ENCODE peak calls at places on chromosome 6, in nine cellular contexts. O, Y, I, G, W, F, X, L and D are unnamed samples.

GRCh38 chr6:51323056-51323455 is 504.4 kb downstream of the TFAP2B start:
- DNase-seq in G (no peak), Y (no peak), O (no peak), L (no peak), F (no peak), I (no peak), X (no peak), W (no peak), D (no peak)

GRCh38 chr6:32947552-32948465 is 5.1 kb downstream of the HLA-DMA start:
- DNase-seq in I (peak), G (peak), W (no peak), F (no peak), Y (no peak), O (peak), X (peak), L (no peak), D (no peak)

GRCh38 chr6:53458097-53458866 is 86.6 kb downstream of the GCLC start:
- DNase-seq in W (no peak), X (no peak), G (no peak), F (no peak), Y (no peak), L (no peak), I (no peak), O (no peak), D (no peak)

GRCh38 chr6:3458706-3459421 is 2.0 kb upstream of the SLC22A23 start:
- DNase-seq in O (no peak), Y (no peak), W (no peak), F (no peak), L (no peak), X (no peak), G (no peak), I (no peak), D (no peak)

GRCh38 chr6:24495516-24495847 is 713 bp downstream of the ALDH5A1 start:
- DNase-seq in Y (peak), L (no peak), F (peak), X (peak), W (peak), O (peak), G (peak), I (peak), D (no peak)

GRCh38 chr6:56677559-56677958 is 34.9 kb upstream of the DST start:
- DNase-seq in Y (no peak), X (peak), W (no peak), I (peak), O (no peak), F (no peak), L (no peak), G (no peak), D (no peak)

GRCh38 chr6:49087372-49087771 is 375.7 kb downstream of the MMUT start:
- DNase-seq in L (no peak), I (no peak), F (no peak), W (no peak), X (peak), G (no peak), Y (no peak), O (no peak), D (no peak)

GRCh38 chr6:1088441-1089001 is 223.4 kb upstream of the FOXQ1 start:
- DNase-seq in Y (no peak), O (no peak), L (no peak), I (no peak), X (no peak), F (no peak), W (peak), G (no peak), D (no peak)

GRCh38 chr6:101146389-101146788 is 247.1 kb upstream of the GRIK2 start:
- DNase-seq in O (no peak), I (peak), Y (no peak), L (no peak), W (no peak), X (peak), F (no peak), G (peak), D (no peak)

GRCh38 chr6:35804996-35805736 is at the start of gene LHFPL5:
- DNase-seq in W (no peak), G (no peak), I (no peak), Y (peak), O (no peak), X (peak), L (no peak), F (peak), D (no peak)

GRCh38 chr6:75530696-75531095 is 37.1 kb upstream of the FILIP1 start:
- DNase-seq in W (no peak), F (no peak), I (peak), Y (no peak), G (peak), O (no peak), L (no peak), X (peak), D (no peak)

DNA sequence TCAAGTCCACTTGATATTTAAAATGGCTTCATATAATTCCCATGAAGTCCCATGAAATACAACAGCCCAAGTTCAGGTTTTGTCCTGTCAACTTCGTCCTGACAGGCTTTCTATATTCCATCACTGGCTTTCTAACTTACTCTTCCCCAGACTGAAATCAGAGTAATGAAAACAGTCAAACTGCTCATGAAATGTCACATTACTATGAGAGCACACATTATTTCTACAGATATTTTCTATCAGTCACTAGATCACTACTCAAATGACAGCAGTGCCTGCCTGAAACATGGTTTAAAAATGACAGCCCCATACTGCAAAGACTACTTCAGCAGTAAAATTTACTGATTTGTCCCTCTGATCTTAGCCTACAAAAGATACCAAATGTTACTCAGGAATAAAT is 442.9 kb upstream of the SOX4 start:
- DNase-seq in Y (no peak), F (no peak), X (no peak), W (no peak), L (no peak), G (no peak), I (no peak), O (no peak), D (no peak)
- H3K4me3 ChIP-seq in Y (no peak), F (no peak), X (no peak), W (no peak), L (no peak), G (no peak), I (no peak), O (no peak), D (no peak)

GRCh38 chr6:90865513-90865912 is 278.6 kb upstream of the MAP3K7 start:
- DNase-seq in O (no peak), L (no peak), Y (no peak), G (no peak), I (no peak), X (no peak), W (no peak), F (no peak), D (no peak)

GRCh38 chr6:90859056-90859455 is 272.2 kb upstream of the MAP3K7 start:
- DNase-seq in F (no peak), G (no peak), I (no peak), O (no peak), W (no peak), L (no peak), Y (no peak), X (no peak), D (no peak)

GRCh38 chr6:90860822-90861601 is 274.1 kb upstream of the MAP3K7 start:
- DNase-seq in Y (no peak), X (peak), W (no peak), I (peak), F (no peak), O (no peak), G (no peak), L (no peak), D (no peak)

DNA sequence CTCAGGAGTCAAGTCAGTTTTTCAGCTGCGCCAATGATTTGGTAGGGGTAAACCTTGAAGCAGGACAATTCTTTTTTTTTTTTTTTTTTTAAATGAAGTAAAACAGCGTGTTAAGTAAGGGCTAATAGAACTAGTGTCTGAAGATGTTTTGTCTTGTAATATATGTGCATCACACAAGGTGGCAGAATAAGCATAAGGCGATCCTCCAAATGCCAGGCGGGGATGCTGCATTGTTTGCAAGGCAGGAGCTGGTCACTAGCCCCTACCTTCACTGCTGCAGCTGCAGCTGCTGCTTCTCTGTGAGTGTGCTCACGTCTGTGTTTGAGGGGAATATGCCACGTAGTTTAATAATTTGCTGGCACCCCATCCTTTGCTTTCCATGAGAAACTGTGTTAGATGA is 272.7 kb upstream of the MAP3K7 start:
- DNase-seq in X (no peak), W (no peak), F (no peak), Y (no peak), I (no peak), G (no peak), L (no peak), O (no peak), D (no peak)
- TF ChIP-seq CTCF in X (no peak), W (no peak), F (no peak), Y (no peak), I (no peak), G (no peak), L (no peak), O (no peak), D (no peak)

GRCh38 chr6:119345114-119345513 is 4.4 kb downstream of the MAN1A1 start:
- DNase-seq in L (no peak), W (no peak), I (no peak), F (no peak), O (no peak), Y (no peak), X (no peak), G (no peak), D (no peak)

GRCh38 chr6:119348308-119349040 is 1.1 kb downstream of the MAN1A1 start:
- DNase-seq in I (no peak), W (peak), L (peak), Y (no peak), G (no peak), X (peak), O (peak), F (peak), D (no peak)

GRCh38 chr6:119346914-119347313 is 2.6 kb downstream of the MAN1A1 start:
- DNase-seq in X (no peak), W (no peak), G (no peak), F (no peak), Y (no peak), I (no peak), O (no peak), L (no peak), D (no peak)

GRCh38 chr6:119347466-119348307 is 1.9 kb downstream of the MAN1A1 start:
- DNase-seq in I (no peak), L (peak), G (no peak), X (no peak), W (peak), F (peak), O (peak), Y (no peak), D (no peak)

DNA sequence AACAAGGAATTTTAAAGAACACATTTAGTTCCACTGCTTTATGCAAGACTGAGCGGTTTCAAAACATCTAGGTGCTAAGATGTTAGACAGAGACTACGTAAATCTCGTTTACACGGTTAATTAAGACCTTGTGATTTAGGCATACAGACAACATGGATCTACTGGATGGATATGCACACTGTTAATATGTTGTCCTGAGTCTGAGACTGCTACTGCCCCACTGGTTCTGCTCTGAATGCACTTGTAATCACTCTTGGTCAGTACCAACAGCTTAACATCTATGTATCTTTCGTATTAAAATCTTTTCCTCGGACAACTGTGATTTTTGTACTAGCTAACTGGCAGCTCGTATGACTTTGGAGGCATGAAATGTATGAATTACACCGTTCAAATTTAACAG is 3.1 kb downstream of the MAN1A1 start:
- DNase-seq in X (no peak), I (no peak), F (no peak), O (no peak), Y (no peak), L (no peak), W (no peak), G (no peak), D (no peak)
- H3K4me3 ChIP-seq in X (peak), I (no peak), F (peak), O (no peak), Y (no peak), L (peak), W (peak), G (no peak), D (peak)

GRCh38 chr6:137680678-137681346 is 186.2 kb upstream of the TNFAIP3 start:
- DNase-seq in O (no peak), F (no peak), G (peak), Y (peak), W (no peak), L (peak), X (peak), I (peak), D (no peak)

GRCh38 chr6:137681445-137682009 is 185.5 kb upstream of the TNFAIP3 start:
- DNase-seq in I (no peak), Y (peak), L (no peak), F (no peak), X (no peak), G (no peak), O (no peak), W (no peak), D (no peak)

GRCh38 chr6:137688230-137688971 is 178.7 kb upstream of the TNFAIP3 start:
- DNase-seq in Y (no peak), L (no peak), F (no peak), G (no peak), O (no peak), W (no peak), X (no peak), I (no peak), D (no peak)

GRCh38 chr6:137685798-137686197 is 181.3 kb upstream of the TNFAIP3 start:
- DNase-seq in W (no peak), G (no peak), O (no peak), F (no peak), X (no peak), L (no peak), I (no peak), Y (no peak), D (no peak)

GRCh38 chr6:137683886-137684285 is 183.2 kb upstream of the TNFAIP3 start:
- DNase-seq in G (no peak), F (no peak), L (no peak), Y (no peak), X (no peak), I (no peak), W (no peak), O (no peak), D (no peak)
- TF ChIP-seq CTCF in G (no peak), F (no peak), L (no peak), Y (no peak), X (no peak), I (no peak), W (no peak), O (no peak), D (no peak)

DNA sequence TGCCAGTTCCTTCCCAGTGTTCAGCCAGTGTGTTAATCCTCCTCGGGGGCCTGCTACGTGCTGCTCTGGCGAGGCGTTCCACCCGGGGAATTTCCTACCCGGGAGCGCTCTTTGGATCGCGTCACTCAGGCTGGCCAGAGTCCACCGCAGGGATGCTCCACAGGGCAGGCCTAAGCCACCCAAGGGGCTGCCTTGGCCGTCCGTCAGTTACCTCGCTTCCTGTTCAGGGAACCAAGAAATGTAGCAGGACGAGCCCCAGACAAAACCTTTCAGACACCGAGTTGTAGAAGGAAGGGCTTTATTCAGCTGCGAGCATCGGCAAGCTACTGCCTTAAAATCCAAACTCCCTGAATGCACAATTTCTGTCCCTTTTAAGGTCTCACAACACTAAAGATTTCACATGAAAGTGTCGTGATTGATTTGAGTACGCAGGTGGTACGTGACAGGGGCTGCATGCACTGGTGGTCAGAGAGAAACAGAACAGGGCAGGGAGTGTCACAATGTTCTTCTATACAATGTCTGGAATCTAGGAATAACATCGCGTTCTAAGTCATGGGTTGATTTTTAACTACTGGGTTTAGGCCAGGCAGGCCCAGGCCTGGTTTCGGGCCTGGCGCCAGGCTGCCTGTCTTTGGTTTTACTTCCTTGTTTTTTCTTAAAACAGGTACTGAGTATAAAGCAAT is 15.7 kb upstream of the POU5F1 start:
- DNase-seq in F (peak), L (no peak), G (no peak), Y (no peak), X (no peak), I (peak), O (peak), W (no peak), D (no peak)
- H3K4me3 ChIP-seq in F (peak), L (no peak), G (no peak), Y (peak), X (no peak), I (peak), O (no peak), W (peak), D (no peak)

GRCh38 chr6:5042436-5042835 is 38.6 kb upstream of the RPP40 start:
- DNase-seq in L (no peak), W (peak), O (no peak), F (no peak), G (no peak), I (no peak), Y (no peak), X (no peak), D (no peak)

GRCh38 chr6:5044866-5045265 is 40.3 kb upstream of the PPP1R3G start:
- DNase-seq in I (no peak), Y (no peak), L (no peak), O (no peak), F (no peak), G (no peak), W (no peak), X (no peak), D (peak)

GRCh38 chr6:5036309-5036708 is 32.5 kb upstream of the RPP40 start:
- DNase-seq in X (peak), Y (peak), O (no peak), G (peak), L (no peak), W (no peak), F (no peak), I (peak), D (no peak)

GRCh38 chr6:5045417-5045816 is 39.7 kb upstream of the PPP1R3G start:
- DNase-seq in I (no peak), L (no peak), W (no peak), O (no peak), Y (no peak), F (no peak), G (no peak), X (no peak), D (no peak)

GRCh38 chr6:5041955-5042354 is 38.1 kb upstream of the RPP40 start:
- DNase-seq in X (no peak), F (no peak), I (no peak), O (no peak), G (no peak), W (no peak), Y (no peak), L (no peak), D (no peak)
- TF ChIP-seq CTCF in X (no peak), F (no peak), I (no peak), O (no peak), G (no peak), W (no peak), Y (no peak), L (no peak), D (no peak)

GRCh38 chr6:128882991-128883571 is at the start of gene LAMA2:
- DNase-seq in X (peak), G (peak), I (peak), O (peak), Y (no peak), W (peak), L (peak), F (peak), D (peak)
- H3K4me3 ChIP-seq in X (peak), G (peak), I (peak), O (peak), Y (no peak), W (peak), L (no peak), F (peak), D (peak)

GRCh38 chr6:50270427-50270826 is 220.7 kb upstream of the DEFB112 start:
- DNase-seq in G (no peak), X (no peak), I (no peak), Y (no peak), W (no peak), O (no peak), L (no peak), F (no peak), D (no peak)

GRCh38 chr6:50259903-50260302 is 210.2 kb upstream of the DEFB112 start:
- DNase-seq in G (no peak), I (no peak), O (no peak), L (no peak), X (no peak), Y (no peak), F (no peak), W (no peak), D (no peak)

GRCh38 chr6:50264995-50265571 is 215.4 kb upstream of the DEFB112 start:
- DNase-seq in O (no peak), G (peak), Y (no peak), W (no peak), F (no peak), L (no peak), X (no peak), I (peak), D (no peak)
- TF ChIP-seq CTCF in O (no peak), G (peak), Y (no peak), W (no peak), F (no peak), L (peak), X (no peak), I (peak), D (peak)

DNA sequence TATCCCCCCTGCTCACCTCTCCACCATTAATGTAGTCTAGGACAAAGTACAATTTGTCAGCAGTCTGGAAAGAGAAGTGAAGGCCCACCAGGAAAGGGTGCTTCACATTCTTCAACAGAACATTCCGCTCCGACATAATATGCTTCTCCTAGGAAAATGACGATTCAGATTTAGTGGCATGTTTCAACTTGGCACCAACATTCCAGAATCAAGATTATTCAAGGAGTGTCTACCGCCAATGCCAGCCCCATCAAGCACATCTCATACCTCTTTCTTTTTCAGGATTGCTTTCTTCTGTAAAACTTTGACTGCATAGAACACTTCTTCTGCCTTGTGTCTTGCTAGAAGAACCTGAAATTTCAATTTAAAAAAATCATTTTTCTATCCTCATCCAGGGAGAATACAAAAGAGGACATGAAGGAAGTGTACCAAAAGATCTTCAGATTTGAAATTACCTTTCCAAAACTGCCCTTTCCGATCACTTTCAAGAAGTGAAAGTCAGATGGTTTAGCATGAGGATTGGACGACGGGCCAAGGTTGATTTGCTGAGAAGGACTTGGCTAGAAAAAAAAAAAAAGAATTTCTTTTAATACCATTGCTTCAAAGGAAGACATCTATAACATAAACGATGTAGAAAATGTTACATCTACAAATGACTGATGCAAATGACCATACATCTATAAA is 120.7 kb upstream of the SLC2A12 start:
- DNase-seq in X (peak), O (no peak), F (no peak), W (no peak), G (no peak), I (peak), L (no peak), Y (no peak), D (no peak)
- H3K4me3 ChIP-seq in X (no peak), O (peak), F (peak), W (peak), G (peak), I (peak), L (peak), Y (peak), D (peak)